ENCODE peak calls at places on chromosomes 2 and 18, in ten cellular contexts. P is body of pancreas, W is H54, N is uterus, G is breast epithelium, A is adrenal gland, C is right lobe of liver, T is heart left ventricle, H is endothelial cell of umbilical vein, K is spleen. O is an unnamed sample.

GRCh38 chr2:219445220-219445631 is 10.6 kb downstream of the SPEG start:
- DNase-seq in T (no peak), K (no peak), H (no peak), G (no peak), C (no peak), W (no peak), N (no peak), P (no peak), A (no peak), O (no peak)

GRCh38 chr2:206084870-206085741 is 868 bp downstream of the INO80D start:
- DNase-seq in N (peak), C (peak), A (peak), T (peak), K (peak), H (peak), P (peak), W (peak), G (peak), O (peak)

GRCh38 chr2:41736586-41736985 is 311.2 kb upstream of the PKDCC start:
- DNase-seq in P (no peak), T (no peak), N (no peak), C (no peak), A (no peak), H (no peak), W (no peak), K (no peak), G (no peak), O (no peak)

GRCh38 chr2:171598713-171599319 is 76.5 kb downstream of the CYBRD1 start:
- DNase-seq in P (peak), A (peak), K (no peak), T (peak), N (no peak), H (peak), G (no peak), C (no peak), W (peak), O (peak)

GRCh38 chr2:67616749-67617148 is 219.6 kb downstream of the ETAA1 start:
- DNase-seq in T (peak), H (peak), G (no peak), K (no peak), P (no peak), N (no peak), C (no peak), A (no peak), W (no peak), O (no peak)

GRCh38 chr2:133504566-133505505 is 63.4 kb downstream of the NCKAP5 start:
- DNase-seq in G (peak), W (no peak), T (peak), K (no peak), H (peak), P (peak), A (peak), N (no peak), C (peak), O (no peak)

GRCh38 chr2:47720036-47720435 is 62.9 kb upstream of the MSH6 start:
- DNase-seq in T (no peak), C (no peak), G (no peak), N (no peak), K (no peak), P (no peak), A (no peak), W (no peak), H (no peak), O (no peak)

GRCh38 chr2:74564222-74564621 is 9.7 kb downstream of the DOK1 start:
- DNase-seq in K (no peak), T (no peak), W (no peak), G (no peak), H (no peak), P (no peak), C (no peak), A (no peak), N (no peak), O (no peak)

GRCh38 chr2:68108116-68108515 is 45.3 kb upstream of the C1D start:
- DNase-seq in W (no peak), T (no peak), P (no peak), G (no peak), C (no peak), H (no peak), N (no peak), K (no peak), A (no peak), O (no peak)

GRCh38 chr2:170711196-170711773 is 3.9 kb upstream of the SP5 start:
- DNase-seq in T (no peak), G (no peak), C (no peak), N (no peak), H (no peak), W (no peak), P (no peak), K (no peak), A (no peak), O (no peak)

GRCh38 chr18:73366713-73367112 is 498.9 kb upstream of the NETO1 start:
- DNase-seq in N (no peak), H (no peak), G (no peak), A (no peak), T (no peak), P (no peak), W (no peak), C (no peak), K (no peak), O (no peak)

GRCh38 chr2:177296047-177296446 is 31.5 kb upstream of the NFE2L2 start:
- DNase-seq in P (no peak), K (no peak), W (no peak), N (no peak), T (no peak), C (no peak), A (no peak), G (no peak), H (peak), O (peak)

GRCh38 chr2:51998890-51999289 is 967.0 kb upstream of the NRXN1 start:
- DNase-seq in W (no peak), K (no peak), T (no peak), A (no peak), P (no peak), C (no peak), G (no peak), H (no peak), N (no peak), O (no peak)

GRCh38 chr2:217729426-217730058 is 273.3 kb downstream of the TNS1 start:
- DNase-seq in A (no peak), C (no peak), K (no peak), G (peak), P (no peak), N (no peak), W (no peak), H (no peak), T (peak), O (no peak)

GRCh38 chr2:216596234-216596985 is 36.8 kb upstream of the IGFBP2 start:
- DNase-seq in K (no peak), G (no peak), A (peak), H (peak), C (no peak), N (no peak), W (no peak), P (peak), T (peak), O (no peak)

GRCh38 chr2:3279236-3279960 is 98.2 kb downstream of the EIPR1 start:
- DNase-seq in K (peak), C (peak), T (no peak), N (no peak), G (peak), W (no peak), A (no peak), P (no peak), H (no peak), O (no peak)

GRCh38 chr2:157620956-157621355 is 7.7 kb downstream of the ACVR1C start:
- DNase-seq in W (no peak), H (no peak), T (no peak), G (no peak), P (no peak), K (no peak), N (no peak), A (no peak), C (no peak), O (no peak)

GRCh38 chr2:88874063-88874657 is 182.7 kb downstream of the RPIA start:
- DNase-seq in T (peak), N (no peak), H (peak), A (peak), C (no peak), W (no peak), P (peak), G (no peak), K (no peak), O (peak)

GRCh38 chr2:9897331-9897737 is 54.1 kb downstream of the TAF1B start:
- DNase-seq in W (peak), G (peak), T (peak), K (no peak), N (peak), A (peak), P (peak), C (no peak), H (peak), O (peak)

GRCh38 chr2:85741811-85742507 is 11.8 kb upstream of the ATOH8 start:
- DNase-seq in N (peak), T (peak), K (no peak), G (peak), P (peak), H (peak), A (peak), C (peak), W (no peak), O (no peak)

GRCh38 chr18:11042247-11042646 is 107.1 kb downstream of the PIEZO2 start:
- DNase-seq in C (no peak), K (no peak), A (peak), H (peak), N (no peak), G (no peak), P (no peak), W (no peak), T (peak), O (no peak)

GRCh38 chr2:112772322-112772721 is 7.9 kb upstream of the CKAP2L start:
- DNase-seq in A (no peak), G (no peak), H (no peak), N (no peak), K (no peak), C (no peak), P (no peak), T (no peak), W (no peak), O (no peak)

GRCh38 chr2:36458106-36458505 is 102.5 kb downstream of the CRIM1 start:
- DNase-seq in K (peak), C (no peak), P (no peak), H (no peak), W (no peak), N (no peak), A (no peak), G (no peak), T (no peak), O (no peak)

GRCh38 chr2:207777124-207777523 is 7.4 kb upstream of the FZD5 start:
- DNase-seq in W (no peak), H (no peak), C (no peak), T (no peak), N (no peak), P (peak), G (no peak), K (no peak), A (no peak), O (no peak)

GRCh38 chr2:57146951-57147350 is 899.7 kb upstream of the VRK2 start:
- DNase-seq in C (no peak), W (no peak), N (no peak), P (no peak), K (no peak), G (no peak), H (no peak), T (no peak), A (no peak), O (no peak)

GRCh38 chr2:164388511-164388910 is 232.8 kb downstream of the GRB14 start:
- DNase-seq in A (no peak), T (no peak), W (peak), P (no peak), G (no peak), H (peak), K (no peak), N (no peak), C (no peak), O (no peak)

GRCh38 chr2:101307950-101308431 is 510 bp downstream of the RNF149 start:
- DNase-seq in H (no peak), P (peak), K (peak), C (peak), A (peak), W (no peak), N (peak), T (peak), G (no peak), O (peak)

GRCh38 chr2:168652997-168653906 is 149.2 kb upstream of the NOSTRIN start:
- DNase-seq in H (no peak), C (no peak), K (no peak), G (no peak), W (no peak), T (no peak), N (no peak), A (no peak), P (no peak), O (no peak)

GRCh38 chr18:79974025-79974424 is 9.6 kb downstream of the HSBP1L1 start:
- DNase-seq in W (no peak), A (no peak), H (no peak), C (no peak), K (no peak), T (no peak), G (no peak), N (no peak), P (no peak), O (peak)

GRCh38 chr2:237603718-237604362 is 13.3 kb upstream of the RAB17 start:
- DNase-seq in K (no peak), W (no peak), P (peak), G (no peak), N (no peak), A (peak), H (peak), C (no peak), T (peak), O (no peak)

DNA sequence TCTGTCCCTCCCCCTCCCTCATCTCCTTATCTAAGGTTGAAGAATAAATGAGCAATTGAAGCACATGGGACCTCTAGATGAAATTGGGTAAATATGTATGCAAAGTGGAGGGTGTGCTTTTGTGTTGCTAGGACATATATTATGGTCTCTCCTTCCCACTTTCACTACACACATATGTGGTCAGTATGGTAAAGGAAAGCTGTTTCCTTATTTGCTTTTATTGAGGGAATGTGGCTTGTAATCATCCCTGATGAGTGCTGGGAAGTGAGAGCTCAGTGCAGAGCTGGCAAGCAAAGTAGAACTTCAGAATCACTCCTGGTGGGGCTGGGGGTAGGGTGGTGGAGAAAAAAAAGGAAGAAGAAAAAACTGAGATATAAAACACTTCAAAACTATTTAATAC is 189.9 kb upstream of the ATP5MC3 start:
- DNase-seq in W (no peak), P (no peak), C (no peak), H (no peak), G (no peak), T (no peak), A (no peak), K (no peak), N (no peak), O (no peak)
- TF ChIP-seq POLR2A in W (no peak), P (no peak), C (no peak), H (no peak), G (no peak), T (no peak), A (no peak), K (no peak), N (no peak), O (no peak)

DNA sequence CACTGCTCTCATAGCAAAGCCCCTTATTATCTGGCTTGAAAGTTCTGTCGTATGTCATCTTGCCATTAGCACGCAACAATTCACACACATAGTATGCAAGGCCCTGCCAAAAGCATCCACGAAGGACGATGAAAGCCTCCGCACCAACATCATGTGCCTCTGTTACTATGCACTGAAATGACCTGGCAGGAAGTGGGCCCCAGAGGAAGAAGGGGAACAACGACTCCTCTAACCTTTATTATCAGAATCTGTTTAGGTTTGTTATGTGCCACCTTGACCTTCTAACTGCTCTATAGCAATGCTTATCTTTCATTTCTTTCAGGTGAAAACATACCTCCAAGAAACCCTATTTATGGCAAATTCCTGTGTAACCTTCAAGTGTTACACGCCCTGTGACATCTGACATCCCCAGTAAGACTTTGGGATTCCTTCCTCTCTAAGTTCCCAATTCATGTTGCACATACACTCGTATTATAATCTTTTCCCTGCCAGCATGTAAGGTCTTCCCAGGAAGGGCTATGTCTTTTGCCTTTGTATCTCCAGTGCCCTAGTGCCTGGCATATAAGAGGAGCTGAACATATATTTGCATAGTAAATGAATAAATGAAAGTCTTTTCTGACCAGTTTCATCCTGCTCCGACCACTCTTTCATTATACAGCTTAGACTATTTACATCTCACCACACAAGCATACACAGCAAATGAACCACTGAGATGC is 7.0 kb upstream of the NDUFV2 start:
- DNase-seq in K (no peak), P (no peak), C (no peak), N (no peak), H (no peak), A (no peak), W (no peak), G (no peak), T (no peak), O (no peak)
- TF ChIP-seq POLR2A in K (no peak), P (no peak), C (no peak), N (no peak), H (no peak), A (no peak), W (no peak), G (no peak), T (no peak), O (no peak)

GRCh38 chr2:238938460-238939055 is 90.7 kb downstream of the TWIST2 start:
- DNase-seq in N (peak), W (no peak), T (peak), K (peak), P (peak), G (no peak), H (no peak), C (no peak), A (peak), O (no peak)
- TF ChIP-seq POLR2A in N (no peak), W (no peak), T (no peak), K (no peak), P (no peak), G (no peak), H (no peak), C (no peak), A (no peak), O (no peak)

GRCh38 chr2:190994148-190994547 is 19.8 kb downstream of the STAT1 start:
- DNase-seq in P (no peak), C (no peak), N (no peak), H (no peak), K (no peak), G (no peak), A (no peak), T (no peak), W (no peak), O (no peak)
- TF ChIP-seq POLR2A in P (no peak), C (no peak), N (no peak), H (no peak), K (no peak), G (no peak), A (no peak), T (no peak), W (no peak), O (no peak)

GRCh38 chr2:65434592-65435241 is 2.3 kb upstream of the SPRED2 start:
- DNase-seq in T (no peak), H (no peak), N (no peak), K (no peak), C (no peak), W (no peak), G (no peak), A (no peak), P (no peak), O (no peak)

GRCh38 chr2:65429799-65430514 is 2.4 kb downstream of the SPRED2 start:
- DNase-seq in A (no peak), P (peak), G (no peak), K (no peak), N (peak), W (no peak), H (no peak), C (no peak), T (peak), O (no peak)

GRCh38 chr2:65431417-65432226 is 777 bp downstream of the SPRED2 start:
- DNase-seq in H (peak), P (peak), C (peak), G (peak), N (peak), A (peak), K (peak), T (peak), W (no peak), O (peak)

GRCh38 chr2:65430515-65431416 is 1.6 kb downstream of the SPRED2 start:
- DNase-seq in K (peak), G (no peak), P (peak), H (peak), T (peak), W (peak), N (peak), C (peak), A (peak), O (peak)

GRCh38 chr2:65432227-65433190 is at the start of gene SPRED2:
- DNase-seq in H (peak), W (peak), P (peak), K (peak), G (peak), T (peak), N (peak), A (peak), C (peak), O (peak)
- TF ChIP-seq POLR2A in H (peak), W (peak), P (peak), K (no peak), G (peak), T (peak), N (peak), A (peak), C (peak), O (peak)

GRCh38 chr2:200862532-200863000 is 1.9 kb downstream of the CLK1 start:
- DNase-seq in H (peak), T (peak), C (no peak), A (peak), N (no peak), G (no peak), P (peak), W (no peak), K (no peak), O (peak)
- TF ChIP-seq POLR2A in H (no peak), T (no peak), C (peak), A (peak), N (peak), G (peak), P (no peak), W (no peak), K (peak), O (peak)

DNA sequence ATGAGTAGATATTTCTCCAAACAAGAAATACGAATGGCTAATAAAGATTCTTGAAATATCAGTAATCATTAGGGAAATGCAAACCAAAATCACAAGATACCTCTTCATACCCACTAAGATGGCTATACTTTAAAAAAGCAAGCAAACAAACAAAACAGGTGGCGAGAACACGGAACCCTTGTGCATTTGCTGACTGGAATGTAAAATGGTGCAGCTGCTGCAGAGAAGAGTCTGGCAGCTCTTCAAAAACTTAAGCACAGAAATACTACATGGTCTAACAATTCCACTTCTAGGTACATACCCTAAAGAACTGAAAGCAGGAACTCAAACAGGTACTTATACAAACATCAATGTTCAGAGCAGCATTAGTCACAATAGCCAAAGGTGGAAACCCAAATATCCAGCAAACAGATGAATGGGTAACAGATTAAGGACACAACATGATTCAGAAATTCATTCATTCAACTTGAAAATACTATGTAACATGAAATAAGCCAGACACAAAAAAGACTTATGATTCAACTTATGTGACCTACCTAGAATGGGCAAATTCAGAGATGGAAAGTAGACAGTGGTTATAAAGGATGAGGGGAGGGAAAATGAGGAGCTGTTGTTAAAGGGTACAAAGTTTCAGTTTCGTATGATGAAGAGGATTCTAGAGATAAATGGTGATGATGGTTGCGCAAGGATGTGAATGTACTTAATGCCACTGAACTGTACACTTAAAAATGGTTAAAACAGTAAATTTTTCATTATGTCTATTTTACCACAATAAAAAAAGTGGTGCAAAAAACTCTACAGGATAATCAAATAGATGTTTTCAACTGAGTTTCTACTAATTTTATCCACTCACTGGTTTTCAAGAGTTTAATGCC is 26.9 kb upstream of the GPR75 start:
- DNase-seq in N (no peak), A (no peak), H (no peak), G (no peak), C (no peak), W (no peak), K (no peak), T (no peak), P (no peak), O (no peak)
- TF ChIP-seq POLR2A in N (no peak), A (no peak), H (no peak), G (no peak), C (no peak), W (no peak), K (no peak), T (no peak), P (no peak), O (no peak)

O was measured in erythroblast.